ENCODE peak calls at places on chromosomes 1 and 21, in eight cellular contexts. J is prostate gland; U is cardiac muscle cell; Z is mammary epithelial cell; C is vagina; E is stomach; O is AG04449; R is CD4-positive, alpha-beta T cell. S is an unnamed sample.

GRCh38 chr1:73105755-73106154 is 823.4 kb upstream of the NEGR1 start:
- DNase-seq in J (no peak), U (no peak), Z (no peak), C (no peak), E (no peak), O (no peak), R (no peak), S (no peak)

GRCh38 chr1:89322402-89322801 is 41.5 kb upstream of the GBP6 start:
- DNase-seq in J (no peak), U (no peak), Z (no peak), C (no peak), E (no peak), O (no peak), R (no peak), S (no peak)

GRCh38 chr21:34761758-34762330 is 93.0 kb downstream of the CLIC6 start:
- DNase-seq in J (no peak), U (no peak), Z (no peak), C (peak), E (no peak), O (no peak), R (no peak), S (no peak)

GRCh38 chr1:160907976-160908375 is 23.0 kb upstream of the ITLN1 start:
- DNase-seq in J (peak), U (peak), Z (peak), C (no peak), E (peak), O (no peak), R (no peak), S (no peak)

GRCh38 chr1:209249280-209249670 is 334.2 kb upstream of the CAMK1G start:
- DNase-seq in J (no peak), U (no peak), Z (no peak), C (no peak), E (no peak), O (no peak), R (no peak), S (no peak)

GRCh38 chr1:223704921-223705878 is 7.1 kb upstream of the CAPN2 start:
- DNase-seq in J (no peak), U (peak), Z (no peak), C (peak), E (no peak), O (no peak), R (no peak), S (no peak)

GRCh38 chr1:236185687-236186086 is 43.3 kb downstream of the GPR137B start:
- DNase-seq in J (no peak), U (no peak), Z (no peak), C (no peak), E (no peak), O (no peak), R (no peak), S (no peak)

GRCh38 chr1:17274186-17275170 is 25.6 kb downstream of the PADI3 start:
- DNase-seq in J (no peak), U (peak), Z (peak), C (no peak), E (peak), O (no peak), R (no peak), S (peak)

GRCh38 chr1:11654571-11655262 is at the start of gene FBXO44:
- DNase-seq in J (peak), U (peak), Z (peak), C (no peak), E (peak), O (no peak), R (peak), S (no peak)

GRCh38 chr21:46471514-46471913 is 12.8 kb downstream of the DIP2A start:
- DNase-seq in J (no peak), U (no peak), Z (no peak), C (no peak), E (no peak), O (no peak), R (no peak), S (no peak)
- TF ChIP-seq CTCF in J (no peak), U (no peak), Z (no peak), C (no peak), E (no peak), O (no peak), R (no peak), S (no peak)

DNA sequence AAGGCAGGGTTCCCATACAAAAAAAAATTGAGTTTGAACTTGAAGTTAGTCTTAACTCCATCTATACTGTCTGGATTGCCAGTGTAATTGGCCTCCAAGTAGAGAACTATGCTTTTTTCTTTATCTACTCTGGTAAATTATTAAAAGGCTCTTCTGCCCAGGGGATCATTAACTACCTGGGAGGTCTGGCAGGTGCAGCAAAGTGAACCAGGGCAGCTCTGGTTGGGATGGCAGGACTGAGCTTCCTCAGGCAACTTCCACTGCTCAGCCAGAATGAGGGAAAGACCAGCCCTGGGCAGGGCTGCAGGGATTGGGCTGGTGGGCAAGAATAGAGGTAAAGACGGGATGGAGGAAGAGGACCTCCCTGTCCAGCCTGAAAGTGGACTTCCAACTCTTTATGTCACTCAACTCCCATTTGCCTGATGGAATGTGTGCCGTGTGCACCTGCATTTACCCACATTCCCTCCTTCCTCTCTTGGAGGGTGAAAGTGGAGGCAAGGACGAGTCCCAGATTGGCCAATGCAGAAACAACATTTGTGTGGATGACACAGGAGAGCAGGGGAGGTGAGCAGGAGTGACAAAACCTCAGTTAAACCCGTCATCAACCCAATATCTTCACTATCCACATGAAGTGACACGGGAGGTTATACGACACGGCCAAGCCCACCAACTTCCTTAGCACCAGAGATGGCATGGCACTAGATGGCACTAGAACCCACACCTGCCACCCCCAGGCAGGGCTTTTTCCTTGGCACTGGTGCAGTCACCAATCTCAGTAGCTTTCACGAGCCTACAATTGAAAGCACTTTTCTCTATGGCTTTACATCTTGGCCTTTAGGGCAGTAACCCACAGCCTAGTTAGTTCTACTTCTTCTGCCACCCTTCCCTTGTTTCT is 25.2 kb downstream of the CCN1 start:
- DNase-seq in J (no peak), U (no peak), Z (peak), C (no peak), E (no peak), O (no peak), R (no peak), S (no peak)
- TF ChIP-seq CTCF in J (no peak), U (no peak), Z (no peak), C (no peak), E (no peak), O (no peak), R (no peak), S (no peak)

GRCh38 chr1:173562813-173563212 is 40.1 kb downstream of the SLC9C2 start:
- DNase-seq in J (no peak), U (no peak), Z (no peak), C (no peak), E (no peak), O (no peak), R (no peak), S (no peak)
- TF ChIP-seq CTCF in J (no peak), U (no peak), Z (no peak), C (no peak), E (no peak), O (no peak), R (no peak), S (peak)

DNA sequence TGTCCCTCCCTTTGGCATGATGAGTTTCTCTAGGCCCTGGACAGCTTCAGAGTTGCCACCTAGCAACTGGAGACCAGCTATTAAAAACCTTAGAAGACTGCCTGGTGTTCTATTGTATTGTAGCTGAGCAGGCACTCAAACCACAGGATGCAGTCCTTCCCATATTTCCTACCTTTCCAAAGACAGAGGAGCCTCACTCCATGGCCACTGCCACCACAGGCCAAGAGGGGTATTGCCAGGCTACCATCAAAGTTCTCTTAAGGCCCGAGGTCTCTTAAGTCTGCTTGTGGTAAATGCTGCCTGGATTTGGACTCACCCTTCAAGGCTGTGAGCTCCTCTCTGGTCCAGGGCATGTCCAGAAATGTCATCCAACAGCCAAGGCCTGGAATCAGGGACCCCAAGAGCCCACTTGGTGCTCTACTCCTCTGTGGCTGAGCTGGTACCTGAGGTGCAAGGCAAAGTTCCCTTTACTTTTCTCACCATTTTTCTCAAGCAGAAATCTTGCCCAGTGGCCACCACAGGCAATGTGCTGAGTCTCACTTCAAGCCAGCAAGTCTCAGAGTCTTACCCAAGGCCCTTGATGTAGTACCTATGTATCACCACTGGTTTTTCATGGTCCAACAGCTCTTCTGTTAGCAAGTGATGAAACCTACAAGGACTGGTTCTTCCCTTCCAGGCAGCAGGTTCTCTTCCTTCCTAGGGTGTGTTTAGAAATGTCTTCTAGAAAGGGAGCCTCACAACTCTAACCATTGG is 269.4 kb downstream of the AMY1C start:
- DNase-seq in J (no peak), U (no peak), Z (no peak), C (no peak), E (no peak), O (no peak), R (no peak), S (no peak)
- TF ChIP-seq CTCF in J (no peak), U (no peak), Z (no peak), C (no peak), E (no peak), O (no peak), R (no peak), S (no peak)

GRCh38 chr21:42862774-42863503 is 16.4 kb downstream of the WDR4 start:
- DNase-seq in J (no peak), U (no peak), Z (peak), C (no peak), E (peak), O (no peak), R (no peak), S (no peak)
- TF ChIP-seq CTCF in J (no peak), U (no peak), Z (peak), C (no peak), E (no peak), O (no peak), R (no peak), S (peak)

GRCh38 chr21:44475266-44475665 is 20.0 kb downstream of the LRRC3 start:
- DNase-seq in J (no peak), U (no peak), Z (no peak), C (no peak), E (no peak), O (no peak), R (no peak), S (no peak)

GRCh38 chr21:44471996-44472395 is 16.7 kb downstream of the LRRC3 start:
- DNase-seq in J (no peak), U (no peak), Z (no peak), C (no peak), E (no peak), O (no peak), R (no peak), S (no peak)

GRCh38 chr21:44477131-44477530 is 21.8 kb downstream of the LRRC3 start:
- DNase-seq in J (no peak), U (no peak), Z (no peak), C (no peak), E (no peak), O (no peak), R (no peak), S (no peak)

GRCh38 chr21:44471341-44471740 is 16.0 kb downstream of the LRRC3 start:
- DNase-seq in J (no peak), U (no peak), Z (no peak), C (no peak), E (no peak), O (no peak), R (no peak), S (no peak)

DNA sequence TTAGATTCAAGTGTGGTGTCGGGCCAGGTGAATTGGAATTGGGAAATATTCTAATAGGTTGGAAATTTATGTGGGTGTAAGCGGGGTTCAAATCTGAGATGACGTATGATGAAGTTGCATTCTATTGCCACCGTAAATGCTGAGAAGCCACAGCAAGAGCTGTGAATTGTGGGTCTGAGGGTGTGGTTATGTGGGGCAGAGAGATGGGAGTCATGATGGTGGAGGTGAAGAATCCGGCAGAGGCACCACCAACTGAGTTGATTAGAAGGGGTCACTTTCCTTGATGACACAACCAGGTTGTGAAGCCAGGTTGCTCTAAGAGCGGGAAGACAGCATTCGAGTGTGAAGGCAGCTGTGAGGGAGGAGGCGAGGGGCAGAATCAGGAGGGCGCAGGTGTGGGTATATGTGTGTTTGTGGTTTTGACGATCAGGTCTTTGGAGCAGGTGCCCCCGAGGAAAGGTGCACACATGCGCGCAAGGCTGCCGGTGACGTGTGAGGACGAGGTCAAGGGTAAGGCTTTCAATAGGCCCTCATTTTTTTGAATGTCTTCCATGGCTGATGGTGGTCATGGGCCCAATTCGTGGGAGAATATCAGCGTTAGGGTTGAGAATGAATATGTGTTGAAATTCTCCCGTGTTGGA is 18.7 kb downstream of the LRRC3 start:
- DNase-seq in J (no peak), U (no peak), Z (no peak), C (no peak), E (no peak), O (no peak), R (no peak), S (no peak)
- TF ChIP-seq CTCF in J (no peak), U (no peak), Z (no peak), C (no peak), E (no peak), O (no peak), R (no peak), S (no peak)

DNA sequence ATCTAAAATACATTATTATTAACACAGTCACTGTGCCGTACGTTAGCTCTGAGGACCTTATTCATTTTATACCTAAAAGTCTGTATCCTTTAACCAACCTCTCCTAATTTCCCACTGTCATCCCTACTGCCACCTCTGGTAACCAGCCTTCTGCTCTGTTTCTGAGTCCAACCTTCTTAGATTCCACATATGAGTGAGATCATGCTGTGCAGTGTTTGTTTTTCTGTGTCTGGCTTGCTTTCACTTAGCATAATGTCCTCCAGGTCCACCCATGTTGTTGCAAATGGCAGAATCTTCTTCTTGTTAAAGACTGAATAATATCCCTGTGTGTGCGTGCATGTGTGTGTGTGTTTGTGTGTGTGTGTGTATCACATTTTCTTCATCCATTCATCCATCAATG is 64.2 kb downstream of the ETS2 start:
- DNase-seq in J (no peak), U (peak), Z (no peak), C (no peak), E (no peak), O (no peak), R (no peak), S (no peak)
- TF ChIP-seq CTCF in J (no peak), U (no peak), Z (no peak), C (no peak), E (no peak), O (peak), R (no peak), S (no peak)

S was measured in progenitor cell of endocrine pancreas.